ENCODE peak calls at places on chromosomes 1 and 21, in four cellular contexts. One of them, this sample, is unnamed.

GRCh38 chr21:43211085-43212071 is 42.6 kb downstream of the CRYAA start:
- DNase-seq in glutamatergic neuron: peak
- DNase-seq in kidney: peak
- DNase-seq in neural crest cell: peak
- DNase-seq in this sample: no peak

GRCh38 chr1:113993072-113993471 is 13.8 kb downstream of the OLFML3 start:
- DNase-seq in kidney: no peak
- DNase-seq in neural crest cell: no peak
- DNase-seq in glutamatergic neuron: no peak
- DNase-seq in this sample: no peak

GRCh38 chr1:80448081-80448480 is 1352.7 kb upstream of the ADGRL2 start:
- DNase-seq in glutamatergic neuron: no peak
- DNase-seq in neural crest cell: no peak
- DNase-seq in kidney: no peak
- DNase-seq in this sample: no peak

GRCh38 chr1:193229136-193229535 is 42.7 kb upstream of the B3GALT2 start:
- DNase-seq in glutamatergic neuron: no peak
- DNase-seq in kidney: no peak
- DNase-seq in neural crest cell: no peak
- DNase-seq in this sample: no peak

GRCh38 chr1:201748331-201748730 is 80.6 kb upstream of the IPO9 start:
- DNase-seq in neural crest cell: no peak
- DNase-seq in kidney: no peak
- DNase-seq in glutamatergic neuron: no peak
- DNase-seq in this sample: no peak

GRCh38 chr1:180360333-180361075 is 130.4 kb downstream of the LHX4 start:
- DNase-seq in kidney: no peak
- DNase-seq in glutamatergic neuron: no peak
- DNase-seq in neural crest cell: no peak
- DNase-seq in this sample: no peak

GRCh38 chr1:17192394-17193221 is 12.3 kb upstream of the PADI1 start:
- DNase-seq in glutamatergic neuron: no peak
- DNase-seq in neural crest cell: no peak
- DNase-seq in kidney: peak
- DNase-seq in this sample: no peak

GRCh38 chr1:67019121-67019520 is 34.8 kb downstream of the SLC35D1 start:
- DNase-seq in glutamatergic neuron: no peak
- DNase-seq in neural crest cell: no peak
- DNase-seq in kidney: no peak
- DNase-seq in this sample: no peak

GRCh38 chr1:57796609-57797008 is 372.7 kb upstream of the DAB1 start:
- DNase-seq in neural crest cell: no peak
- DNase-seq in kidney: no peak
- DNase-seq in glutamatergic neuron: no peak
- DNase-seq in this sample: no peak

GRCh38 chr1:54052470-54052933 is 502 bp downstream of the TMEM59 start:
- DNase-seq in glutamatergic neuron: peak
- DNase-seq in kidney: peak
- DNase-seq in neural crest cell: peak
- DNase-seq in this sample: no peak

GRCh38 chr1:5999711-6000443 is 7.7 kb upstream of the NPHP4 start:
- DNase-seq in neural crest cell: no peak
- DNase-seq in kidney: peak
- DNase-seq in glutamatergic neuron: peak
- DNase-seq in this sample: peak

GRCh38 chr1:110443393-110443918 is 7.5 kb upstream of the PROK1 start:
- DNase-seq in neural crest cell: no peak
- DNase-seq in kidney: peak
- DNase-seq in glutamatergic neuron: no peak
- DNase-seq in this sample: no peak

GRCh38 chr1:95321516-95321915 is 87.5 kb downstream of the RWDD3 start:
- DNase-seq in kidney: no peak
- DNase-seq in neural crest cell: no peak
- DNase-seq in glutamatergic neuron: no peak
- DNase-seq in this sample: no peak

GRCh38 chr1:2168535-2168934 is 26.0 kb downstream of the FAAP20 start:
- DNase-seq in glutamatergic neuron: no peak
- DNase-seq in neural crest cell: no peak
- DNase-seq in kidney: no peak
- DNase-seq in this sample: no peak

GRCh38 chr1:5809207-5809788 is 182.9 kb downstream of the NPHP4 start:
- DNase-seq in neural crest cell: no peak
- DNase-seq in glutamatergic neuron: no peak
- DNase-seq in kidney: no peak
- DNase-seq in this sample: peak

GRCh38 chr1:2394761-2395160 is 3.1 kb downstream of the RER1 start:
- DNase-seq in neural crest cell: no peak
- DNase-seq in glutamatergic neuron: no peak
- DNase-seq in kidney: no peak
- DNase-seq in this sample: no peak

GRCh38 chr1:151710187-151710586 is 6.4 kb downstream of the CELF3 start:
- DNase-seq in glutamatergic neuron: peak
- DNase-seq in neural crest cell: peak
- DNase-seq in kidney: no peak
- DNase-seq in this sample: no peak

GRCh38 chr21:34639882-34640788 is 25.2 kb upstream of the RCAN1 start:
- DNase-seq in kidney: no peak
- DNase-seq in neural crest cell: no peak
- DNase-seq in glutamatergic neuron: no peak
- DNase-seq in this sample: no peak

GRCh38 chr1:34617717-34618116 is 137.1 kb upstream of the GJB5 start:
- DNase-seq in glutamatergic neuron: no peak
- DNase-seq in kidney: no peak
- DNase-seq in neural crest cell: no peak
- DNase-seq in this sample: no peak

GRCh38 chr1:11458811-11459275 is 20.1 kb upstream of the DISP3 start:
- DNase-seq in kidney: no peak
- DNase-seq in glutamatergic neuron: no peak
- DNase-seq in neural crest cell: no peak
- DNase-seq in this sample: no peak

GRCh38 chr1:113931456-113931855 is 2.3 kb downstream of the HIPK1 start:
- DNase-seq in neural crest cell: no peak
- DNase-seq in glutamatergic neuron: no peak
- DNase-seq in kidney: no peak
- DNase-seq in this sample: no peak

GRCh38 chr1:10530281-10530740 is 55.6 kb downstream of the PEX14 start:
- DNase-seq in kidney: peak
- DNase-seq in neural crest cell: peak
- DNase-seq in glutamatergic neuron: peak
- DNase-seq in this sample: no peak

GRCh38 chr1:226632169-226632884 is 83.8 kb downstream of the STUM start:
- DNase-seq in kidney: peak
- DNase-seq in neural crest cell: no peak
- DNase-seq in glutamatergic neuron: no peak
- DNase-seq in this sample: peak

GRCh38 chr1:54227836-54228435 is 28.0 kb downstream of the MRPL37 start:
- DNase-seq in glutamatergic neuron: no peak
- DNase-seq in kidney: peak
- DNase-seq in neural crest cell: no peak
- DNase-seq in this sample: no peak

GRCh38 chr1:39711359-39712340 is 20.4 kb upstream of the HPCAL4 start:
- DNase-seq in neural crest cell: no peak
- DNase-seq in kidney: no peak
- DNase-seq in glutamatergic neuron: no peak
- DNase-seq in this sample: no peak

GRCh38 chr1:185644531-185644930 is 89.7 kb upstream of the HMCN1 start:
- DNase-seq in neural crest cell: no peak
- DNase-seq in glutamatergic neuron: no peak
- DNase-seq in kidney: no peak
- DNase-seq in this sample: no peak

GRCh38 chr1:154624756-154625643 is 17.0 kb upstream of the ADAR start:
- DNase-seq in kidney: no peak
- DNase-seq in neural crest cell: no peak
- DNase-seq in glutamatergic neuron: no peak
- DNase-seq in this sample: no peak

GRCh38 chr1:69499203-69499803 is 68.4 kb upstream of the LRRC7 start:
- DNase-seq in kidney: no peak
- DNase-seq in glutamatergic neuron: no peak
- DNase-seq in neural crest cell: no peak
- DNase-seq in this sample: no peak

GRCh38 chr1:232066521-232066920 is 439.9 kb downstream of the DISC1 start:
- DNase-seq in glutamatergic neuron: no peak
- DNase-seq in kidney: no peak
- DNase-seq in neural crest cell: no peak
- DNase-seq in this sample: no peak

GRCh38 chr1:92755541-92756351 is 29.2 kb downstream of the EVI5 start:
- DNase-seq in glutamatergic neuron: no peak
- DNase-seq in kidney: no peak
- DNase-seq in neural crest cell: no peak
- DNase-seq in this sample: no peak

GRCh38 chr1:230160957-230161771 is 94.1 kb downstream of the GALNT2 start:
- DNase-seq in neural crest cell: no peak
- DNase-seq in kidney: no peak
- DNase-seq in glutamatergic neuron: no peak
- DNase-seq in this sample: no peak

GRCh38 chr1:190140644-190141043 is 337.0 kb downstream of the BRINP3 start:
- DNase-seq in kidney: no peak
- DNase-seq in neural crest cell: no peak
- DNase-seq in glutamatergic neuron: no peak
- DNase-seq in this sample: no peak

GRCh38 chr1:161379071-161379470 is 11.4 kb upstream of the CFAP126 start:
- DNase-seq in neural crest cell: no peak
- DNase-seq in kidney: peak
- DNase-seq in glutamatergic neuron: no peak
- DNase-seq in this sample: no peak

GRCh38 chr1:201311356-201312011 is 28.2 kb downstream of the PKP1 start:
- DNase-seq in neural crest cell: no peak
- DNase-seq in kidney: no peak
- DNase-seq in glutamatergic neuron: no peak
- DNase-seq in this sample: peak

GRCh38 chr1:10399487-10399917 is 638 bp downstream of the PGD start:
- DNase-seq in neural crest cell: peak
- DNase-seq in kidney: peak
- DNase-seq in glutamatergic neuron: peak
- DNase-seq in this sample: no peak

GRCh38 chr1:174998569-174999215 is 1.1 kb upstream of the CACYBP start:
- DNase-seq in kidney: peak
- DNase-seq in neural crest cell: peak
- DNase-seq in glutamatergic neuron: peak
- DNase-seq in this sample: no peak

GRCh38 chr1:202662081-202662480 is 48.2 kb downstream of the SYT2 start:
- DNase-seq in kidney: no peak
- DNase-seq in glutamatergic neuron: no peak
- DNase-seq in neural crest cell: no peak
- DNase-seq in this sample: no peak

GRCh38 chr1:42971848-42972291 is 13.2 kb upstream of the SLC2A1 start:
- DNase-seq in glutamatergic neuron: peak
- DNase-seq in kidney: no peak
- DNase-seq in neural crest cell: no peak
- DNase-seq in this sample: no peak
- TF ChIP-seq CTCF in glutamatergic neuron: no peak
- TF ChIP-seq CTCF in kidney: no peak
- TF ChIP-seq CTCF in neural crest cell: no peak
- TF ChIP-seq CTCF in this sample: no peak

GRCh38 chr1:177964336-177964735 is 5.5 kb downstream of the SEC16B start:
- DNase-seq in glutamatergic neuron: no peak
- DNase-seq in neural crest cell: no peak
- DNase-seq in kidney: no peak
- DNase-seq in this sample: no peak

GRCh38 chr1:177969109-177969508 is 749 bp downstream of the SEC16B start:
- DNase-seq in neural crest cell: no peak
- DNase-seq in glutamatergic neuron: no peak
- DNase-seq in kidney: no peak
- DNase-seq in this sample: no peak

GRCh38 chr1:177973585-177973984 is 3.7 kb upstream of the SEC16B start:
- DNase-seq in glutamatergic neuron: no peak
- DNase-seq in kidney: no peak
- DNase-seq in neural crest cell: no peak
- DNase-seq in this sample: no peak

GRCh38 chr1:177966199-177966598 is 3.7 kb downstream of the SEC16B start:
- DNase-seq in kidney: no peak
- DNase-seq in glutamatergic neuron: no peak
- DNase-seq in neural crest cell: no peak
- DNase-seq in this sample: no peak

GRCh38 chr1:177969825-177970371 is at the start of gene SEC16B:
- DNase-seq in glutamatergic neuron: no peak
- DNase-seq in kidney: no peak
- DNase-seq in neural crest cell: no peak
- DNase-seq in this sample: no peak
- TF ChIP-seq CTCF in glutamatergic neuron: no peak
- TF ChIP-seq CTCF in kidney: no peak
- TF ChIP-seq CTCF in neural crest cell: no peak
- TF ChIP-seq CTCF in this sample: no peak

GRCh38 chr1:47501069-47501468 is 63.2 kb downstream of the FOXD2 start:
- DNase-seq in neural crest cell: no peak
- DNase-seq in kidney: no peak
- DNase-seq in glutamatergic neuron: no peak
- DNase-seq in this sample: no peak
- TF ChIP-seq CTCF in neural crest cell: no peak
- TF ChIP-seq CTCF in kidney: no peak
- TF ChIP-seq CTCF in glutamatergic neuron: no peak
- TF ChIP-seq CTCF in this sample: no peak

DNA sequence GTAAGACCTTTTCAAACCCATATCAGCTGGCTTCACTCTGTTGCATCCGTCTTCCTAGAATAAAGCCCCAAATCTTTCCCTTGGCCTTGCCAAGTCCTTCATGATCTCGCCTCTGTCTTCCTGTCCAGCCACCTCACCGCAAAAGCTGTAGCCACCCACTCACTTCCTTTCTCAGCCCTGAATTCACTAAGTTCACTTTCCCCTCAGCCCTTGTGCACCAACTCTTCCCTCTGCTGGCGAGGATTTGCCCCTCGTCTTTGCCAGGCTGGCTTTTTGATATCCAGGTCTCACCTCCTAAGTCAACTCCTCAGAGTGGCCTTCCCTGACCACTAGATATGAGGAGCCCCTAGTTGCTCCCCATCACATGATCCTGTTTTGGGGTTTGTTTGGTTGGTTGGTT is 3.9 kb upstream of the COL16A1 start:
- DNase-seq in neural crest cell: no peak
- DNase-seq in kidney: no peak
- DNase-seq in glutamatergic neuron: no peak
- DNase-seq in this sample: no peak
- TF ChIP-seq CTCF in neural crest cell: no peak
- TF ChIP-seq CTCF in kidney: no peak
- TF ChIP-seq CTCF in glutamatergic neuron: no peak
- TF ChIP-seq CTCF in this sample: peak

DNA sequence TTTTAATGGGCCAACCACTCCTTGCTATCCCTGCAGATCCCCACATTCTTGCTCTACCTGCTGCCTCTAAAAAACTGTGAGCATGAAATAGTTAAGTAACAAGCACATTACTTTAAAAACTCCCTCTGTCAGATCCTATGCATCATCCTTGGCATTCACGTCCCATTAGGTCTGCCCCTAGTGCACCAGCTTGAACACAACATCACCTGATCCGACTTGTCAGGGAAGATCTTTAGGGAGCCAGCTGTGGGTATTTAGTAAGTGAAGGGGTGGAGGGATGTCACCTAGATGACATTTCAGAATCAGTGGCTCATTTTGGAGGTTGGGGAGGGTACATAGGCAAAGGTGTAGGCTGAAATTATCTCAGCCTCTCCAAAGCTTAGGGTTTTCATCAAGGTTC is 33.5 kb downstream of the RXRG start:
- DNase-seq in glutamatergic neuron: no peak
- DNase-seq in neural crest cell: no peak
- DNase-seq in kidney: no peak
- DNase-seq in this sample: no peak
- TF ChIP-seq CTCF in glutamatergic neuron: no peak
- TF ChIP-seq CTCF in neural crest cell: no peak
- TF ChIP-seq CTCF in kidney: no peak
- TF ChIP-seq CTCF in this sample: no peak

GRCh38 chr1:37509181-37509580 is 5.4 kb downstream of the MEAF6 start:
- DNase-seq in glutamatergic neuron: no peak
- DNase-seq in neural crest cell: no peak
- DNase-seq in kidney: no peak
- DNase-seq in this sample: no peak
- TF ChIP-seq CTCF in glutamatergic neuron: no peak
- TF ChIP-seq CTCF in neural crest cell: peak
- TF ChIP-seq CTCF in kidney: no peak
- TF ChIP-seq CTCF in this sample: peak